ENCODE peak calls at places on chromosomes 4 and X, in four cellular contexts. H is mesenchymal stem cell, T is H1, V is neuronal stem cell. Y is an unnamed sample. For H3K4me1, the result is how much of the 10 kb centered on the place peaks cover.

GRCh38 chr4:127631420-127631819 is 1.3 kb upstream of the INTU start:
- DNase-seq in T (no peak), V (no peak), H (no peak), Y (no peak)

GRCh38 chr4:101157415-101158135 is 189.8 kb downstream of the PPP3CA start:
- DNase-seq in V (no peak), T (no peak), H (peak), Y (no peak)

GRCh38 chr4:88672987-88673386 is 24.6 kb downstream of the NAP1L5 start:
- DNase-seq in V (no peak), H (peak), T (peak), Y (peak)

GRCh38 chrX:154607370-154607769 is 11.7 kb downstream of the CTAG1B start:
- DNase-seq in V (no peak), T (no peak), H (no peak), Y (no peak)

GRCh38 chrX:39653656-39654055 is 444.1 kb downstream of the BCOR start:
- DNase-seq in V (no peak), T (peak), H (no peak), Y (peak)

GRCh38 chrX:19990225-19990518 is 689 bp downstream of the BCLAF3 start:
- DNase-seq in H (peak), T (no peak), V (no peak), Y (no peak)

GRCh38 chr4:75745192-75745591 is 20.8 kb downstream of the USO1 start:
- DNase-seq in V (no peak), H (peak), T (no peak), Y (no peak)

GRCh38 chrX:22097295-22097694 is 65.2 kb downstream of the PHEX start:
- DNase-seq in T (no peak), V (no peak), H (peak), Y (no peak)

GRCh38 chrX:16250296-16250695 is 83.0 kb downstream of the MAGEB17 start:
- DNase-seq in T (no peak), H (no peak), V (no peak), Y (no peak)

GRCh38 chrX:39361736-39362135 is 560.5 kb downstream of the MID1IP1 start:
- DNase-seq in T (no peak), V (no peak), H (no peak), Y (no peak)

GRCh38 chrX:153981771-153982533 is 9.4 kb downstream of the TMEM187 start:
- DNase-seq in H (no peak), V (no peak), T (no peak), Y (no peak)

GRCh38 chr4:14856076-14856926 is 146.0 kb upstream of the CPEB2 start:
- DNase-seq in T (no peak), V (no peak), H (peak), Y (peak)

GRCh38 chr4:159047478-159048165 is 55.3 kb upstream of the RAPGEF2 start:
- DNase-seq in H (peak), V (no peak), T (no peak), Y (peak)

GRCh38 chrX:21374994-21375794 is 976 bp downstream of the CNKSR2 start:
- DNase-seq in V (peak), T (peak), H (no peak), Y (peak)

GRCh38 chrX:154730271-154730883 is 20.5 kb downstream of the GAB3 start:
- DNase-seq in V (no peak), T (no peak), H (peak), Y (no peak)

GRCh38 chrX:77635372-77635771 is 150.6 kb downstream of the ATRX start:
- DNase-seq in V (no peak), H (no peak), T (no peak), Y (no peak)

GRCh38 chrX:113741744-113742143 is 842.1 kb upstream of the HTR2C start:
- DNase-seq in H (peak), V (no peak), T (no peak), Y (peak)

GRCh38 chr4:137463377-137464003 is 68.8 kb downstream of the PCDH18 start:
- DNase-seq in T (no peak), H (peak), V (no peak), Y (no peak)

GRCh38 chr4:115671581-115671980 is 558.2 kb upstream of the NDST4 start:
- DNase-seq in H (no peak), T (no peak), V (no peak), Y (no peak)

GRCh38 chrX:119817130-119817690 is 25.8 kb upstream of the RPL39 start:
- DNase-seq in H (no peak), T (no peak), V (no peak), Y (peak)

GRCh38 chr4:67885727-67886126 is 1.9 kb upstream of the TMPRSS11D start:
- DNase-seq in V (no peak), H (peak), T (no peak), Y (peak)

GRCh38 chr4:1234811-1235292 is 14.1 kb downstream of the CTBP1 start:
- DNase-seq in H (no peak), T (no peak), V (no peak), Y (no peak)

GRCh38 chr4:57068237-57068981 is 41.8 kb downstream of the IGFBP7 start:
- DNase-seq in V (no peak), H (no peak), T (no peak), Y (no peak)
- H3K4me1 ChIP-seq in V (under half), H (under half), T (under half), Y (under half)

GRCh38 chr4:26732356-26732755 is 128.3 kb upstream of the STIM2 start:
- DNase-seq in H (no peak), V (no peak), T (no peak), Y (no peak)
- H2BK15ac ChIP-seq in H (no peak), V (no peak), T (no peak), Y (no peak)

GRCh38 chr4:41573458-41574129 is 35.6 kb downstream of the LIMCH1 start:
- DNase-seq in H (peak), T (no peak), V (no peak), Y (no peak)

GRCh38 chr4:41572414-41572986 is 34.5 kb downstream of the LIMCH1 start:
- DNase-seq in H (peak), T (no peak), V (no peak), Y (peak)

GRCh38 chr4:41575665-41576064 is 37.7 kb downstream of the LIMCH1 start:
- DNase-seq in V (no peak), T (no peak), H (no peak), Y (no peak)

GRCh38 chr4:41571422-41571821 is 33.5 kb downstream of the LIMCH1 start:
- DNase-seq in H (no peak), V (no peak), T (no peak), Y (no peak)

GRCh38 chr4:41575207-41575606 is 37.2 kb downstream of the LIMCH1 start:
- DNase-seq in H (no peak), V (no peak), T (no peak), Y (no peak)
- H3K9ac ChIP-seq in H (no peak), V (no peak), T (no peak), Y (no peak)

GRCh38 chr4:4761128-4761991 is 98.1 kb upstream of the MSX1 start:
- DNase-seq in V (peak), T (peak), H (peak), Y (peak)

GRCh38 chr4:4759233-4759632 is 100.2 kb upstream of the MSX1 start:
- DNase-seq in H (no peak), V (no peak), T (no peak), Y (no peak)

GRCh38 chr4:4759883-4760282 is 99.6 kb upstream of the MSX1 start:
- DNase-seq in V (no peak), H (no peak), T (no peak), Y (no peak)

GRCh38 chr4:4755306-4755705 is 104.2 kb upstream of the MSX1 start:
- DNase-seq in V (no peak), T (no peak), H (no peak), Y (peak)

GRCh38 chr4:4758708-4759107 is 100.8 kb upstream of the MSX1 start:
- DNase-seq in T (no peak), V (no peak), H (no peak), Y (no peak)
- H3K4me1 ChIP-seq in T (under half), V (under half), H (under half), Y (under half)

Y was measured in mesendoderm.